ENCODE peak calls at places on chromosomes 12 and 14, in eight cellular contexts. W is stomach, A is AG10803, O is spleen, V is body of pancreas, B is left lung, L is fibroblast of lung, I is mucosa of descending colon. E is an unnamed sample.

GRCh38 chr12:13981296-13981962 is at the start of gene GRIN2B:
- DNase-seq in A (no peak), O (no peak), V (peak), B (no peak), W (no peak), L (no peak), I (no peak), E (no peak)

GRCh38 chr14:86641310-86641709 is 1111.4 kb downstream of the FLRT2 start:
- DNase-seq in V (no peak), W (no peak), I (no peak), A (no peak), O (no peak), L (no peak), B (no peak), E (no peak)

GRCh38 chr12:105107176-105107496 is 395 bp upstream of the WASHC4 start:
- DNase-seq in V (no peak), I (no peak), O (no peak), A (peak), W (no peak), L (peak), B (no peak), E (peak)

GRCh38 chr14:69713127-69713800 is 53.7 kb upstream of the SRSF5 start:
- DNase-seq in I (peak), A (no peak), B (no peak), W (peak), O (no peak), V (peak), L (no peak), E (no peak)

GRCh38 chr12:70736775-70737174 is 99.5 kb upstream of the PTPRB start:
- DNase-seq in V (no peak), A (no peak), L (no peak), B (no peak), W (no peak), O (no peak), I (peak), E (no peak)

GRCh38 chr14:92985521-92985920 is 62.6 kb downstream of the CHGA start:
- DNase-seq in I (peak), A (no peak), W (no peak), O (peak), V (no peak), B (no peak), L (no peak), E (no peak)

GRCh38 chr12:113805201-113805600 is 160.9 kb downstream of the RBM19 start:
- DNase-seq in I (no peak), W (no peak), V (no peak), O (peak), L (no peak), B (no peak), A (no peak), E (no peak)

GRCh38 chr14:22558221-22558913 is 30.7 kb downstream of the DAD1 start:
- DNase-seq in W (no peak), L (no peak), V (peak), B (no peak), I (peak), A (no peak), O (peak), E (no peak)

GRCh38 chr12:75529826-75530225 is 18.4 kb upstream of the KRR1 start:
- DNase-seq in B (no peak), W (no peak), I (no peak), L (no peak), O (no peak), V (no peak), A (no peak), E (no peak)

GRCh38 chr14:89920041-89920440 is 34.5 kb downstream of the EFCAB11 start:
- DNase-seq in V (no peak), A (no peak), B (no peak), W (no peak), L (peak), I (no peak), O (no peak), E (peak)

GRCh38 chr12:94174576-94174975 is 26.2 kb downstream of the PLXNC1 start:
- DNase-seq in L (no peak), I (no peak), O (peak), A (no peak), V (no peak), W (no peak), B (peak), E (no peak)

GRCh38 chr12:66965613-66966012 is 286.7 kb upstream of the GRIP1 start:
- DNase-seq in A (no peak), W (no peak), I (no peak), L (no peak), O (no peak), B (no peak), V (no peak), E (no peak)

GRCh38 chr12:12461281-12461922 is 101.3 kb downstream of the DUSP16 start:
- DNase-seq in L (no peak), W (no peak), A (no peak), O (no peak), B (no peak), I (no peak), V (no peak), E (no peak)

GRCh38 chr14:26594148-26594547 is 3.7 kb downstream of the NOVA1 start:
- DNase-seq in V (no peak), A (no peak), I (no peak), O (no peak), W (no peak), B (no peak), L (peak), E (peak)

GRCh38 chr14:94110552-94111181 is at the start of gene IFI27:
- DNase-seq in W (peak), L (peak), A (peak), I (peak), O (no peak), V (peak), B (no peak), E (peak)

GRCh38 chr14:48622980-48623379 is 947.6 kb upstream of the MDGA2 start:
- DNase-seq in L (no peak), I (no peak), W (no peak), A (no peak), O (no peak), V (no peak), B (no peak), E (no peak)

GRCh38 chr12:60844875-60845274 is 1249.0 kb downstream of the SLC16A7 start:
- DNase-seq in I (no peak), B (no peak), A (no peak), V (no peak), O (no peak), W (no peak), L (no peak), E (no peak)

GRCh38 chr12:71219224-71219623 is 61.4 kb upstream of the TSPAN8 start:
- DNase-seq in I (no peak), W (no peak), L (no peak), O (no peak), V (no peak), B (no peak), A (no peak), E (no peak)

GRCh38 chr14:93952829-93953228 is 23.5 kb downstream of the ASB2 start:
- DNase-seq in O (no peak), A (no peak), B (no peak), V (no peak), L (no peak), W (no peak), I (no peak), E (no peak)

GRCh38 chr12:49069507-49070346 is at the start of gene RHEBL1:
- DNase-seq in A (peak), I (peak), O (peak), W (peak), L (peak), B (peak), V (peak), E (peak)

GRCh38 chr12:18462437-18462836 is 201.1 kb downstream of the PIK3C2G start:
- DNase-seq in W (no peak), B (no peak), V (no peak), A (peak), L (peak), I (no peak), O (no peak), E (peak)

GRCh38 chr12:54750-55535 is 11.6 kb upstream of the IQSEC3 start:
- DNase-seq in A (no peak), V (no peak), B (no peak), O (peak), W (no peak), I (no peak), L (no peak), E (no peak)

GRCh38 chr12:5912437-5913334 is 32.4 kb downstream of the ANO2 start:
- DNase-seq in V (no peak), I (no peak), W (no peak), B (no peak), O (no peak), L (no peak), A (no peak), E (no peak)

GRCh38 chr14:62213516-62213915 is 451.3 kb downstream of the SNAPC1 start:
- DNase-seq in A (no peak), O (no peak), V (no peak), I (no peak), L (peak), W (no peak), B (no peak), E (peak)

GRCh38 chr14:76394569-76394968 is 18.6 kb downstream of the ESRRB start:
- DNase-seq in O (no peak), A (no peak), V (no peak), L (no peak), I (no peak), W (no peak), B (no peak), E (no peak)

GRCh38 chr14:99562848-99563748 is 40.9 kb downstream of the CCDC85C start:
- DNase-seq in L (peak), B (peak), I (peak), A (peak), V (peak), W (peak), O (no peak), E (peak)

GRCh38 chr12:124356221-124356620 is 61.3 kb downstream of the RFLNA start:
- DNase-seq in L (no peak), A (no peak), I (no peak), W (no peak), B (no peak), O (no peak), V (no peak), E (no peak)

GRCh38 chr14:65359503-65359902 is 53.0 kb upstream of the FUT8 start:
- DNase-seq in A (peak), O (no peak), W (no peak), B (no peak), I (no peak), L (peak), V (no peak), E (peak)

GRCh38 chr14:22691171-22691570 is 47.0 kb upstream of the OR6J1 start:
- DNase-seq in L (peak), B (no peak), W (no peak), O (no peak), I (no peak), V (no peak), A (peak), E (peak)

GRCh38 chr12:14982562-14982961 is 9.7 kb downstream of the PDE6H start:
- DNase-seq in L (peak), A (peak), O (no peak), I (no peak), V (no peak), W (no peak), B (no peak), E (peak)

GRCh38 chr14:60984225-60984624 is 3.2 kb downstream of the SLC38A6 start:
- DNase-seq in B (no peak), V (no peak), L (no peak), I (no peak), W (no peak), A (no peak), O (no peak), E (no peak)

GRCh38 chr14:34496679-34497513 is 34.9 kb upstream of the SPTSSA start:
- DNase-seq in A (peak), O (no peak), B (peak), V (peak), L (peak), I (peak), W (peak), E (peak)

GRCh38 chr12:6774557-6775062 is 2.3 kb downstream of the LAG3 start:
- DNase-seq in V (no peak), B (no peak), O (no peak), A (no peak), L (no peak), W (no peak), I (no peak), E (no peak)

GRCh38 chr14:105061428-105062047 is 3.7 kb downstream of the GPR132 start:
- DNase-seq in W (peak), L (no peak), I (peak), A (no peak), O (peak), B (no peak), V (peak), E (no peak)
- H3K4me3 ChIP-seq in W (peak), L (no peak), I (no peak), A (no peak), O (peak), B (no peak), V (no peak), E (no peak)

GRCh38 chr14:24369907-24370687 is 2.1 kb downstream of the NFATC4 start:
- DNase-seq in A (no peak), I (no peak), V (no peak), W (no peak), O (no peak), L (no peak), B (no peak), E (no peak)

GRCh38 chr14:24368215-24368561 is 204 bp downstream of the NFATC4 start:
- DNase-seq in W (no peak), V (no peak), B (no peak), O (no peak), L (no peak), I (peak), A (no peak), E (no peak)

GRCh38 chr14:24367506-24368214 is at the start of gene NFATC4:
- DNase-seq in V (peak), O (no peak), A (peak), I (peak), B (peak), L (peak), W (peak), E (peak)

GRCh38 chr14:24369463-24369862 is 1.5 kb downstream of the NFATC4 start:
- DNase-seq in I (peak), B (no peak), L (no peak), V (no peak), O (no peak), A (no peak), W (no peak), E (no peak)

GRCh38 chr14:24368562-24369252 is 723 bp downstream of the NFATC4 start:
- DNase-seq in W (no peak), V (peak), B (peak), I (peak), L (peak), O (peak), A (peak), E (peak)
- H3K4me3 ChIP-seq in W (peak), V (no peak), B (peak), I (no peak), L (peak), O (peak), A (peak), E (peak)

GRCh38 chr12:52522346-52523011 is 2.3 kb upstream of the KRT5 start:
- DNase-seq in I (no peak), L (no peak), O (no peak), B (no peak), W (no peak), V (peak), A (peak), E (no peak)
- H3K4me3 ChIP-seq in I (no peak), L (no peak), O (no peak), B (no peak), W (no peak), V (no peak), A (no peak), E (no peak)

GRCh38 chr14:51822499-51822898 is 37.9 kb upstream of the GNG2 start:
- DNase-seq in I (no peak), B (no peak), W (no peak), O (no peak), A (peak), L (peak), V (no peak), E (no peak)
- H3K4me3 ChIP-seq in I (no peak), B (no peak), W (no peak), O (no peak), A (no peak), L (no peak), V (no peak), E (no peak)

GRCh38 chr12:46904406-46905240 is 78.8 kb upstream of the SLC38A4 start:
- DNase-seq in A (peak), V (no peak), L (no peak), W (no peak), O (no peak), I (no peak), B (no peak), E (peak)

GRCh38 chr12:46901464-46902205 is 75.8 kb upstream of the SLC38A4 start:
- DNase-seq in L (no peak), I (no peak), V (no peak), A (no peak), W (no peak), B (no peak), O (no peak), E (no peak)

GRCh38 chr12:46903058-46903457 is 77.3 kb upstream of the SLC38A4 start:
- DNase-seq in W (no peak), B (no peak), L (no peak), I (no peak), V (no peak), O (no peak), A (no peak), E (no peak)

GRCh38 chr12:46898152-46898931 is 72.5 kb upstream of the SLC38A4 start:
- DNase-seq in B (no peak), O (no peak), I (no peak), W (no peak), L (no peak), A (no peak), V (no peak), E (no peak)

DNA sequence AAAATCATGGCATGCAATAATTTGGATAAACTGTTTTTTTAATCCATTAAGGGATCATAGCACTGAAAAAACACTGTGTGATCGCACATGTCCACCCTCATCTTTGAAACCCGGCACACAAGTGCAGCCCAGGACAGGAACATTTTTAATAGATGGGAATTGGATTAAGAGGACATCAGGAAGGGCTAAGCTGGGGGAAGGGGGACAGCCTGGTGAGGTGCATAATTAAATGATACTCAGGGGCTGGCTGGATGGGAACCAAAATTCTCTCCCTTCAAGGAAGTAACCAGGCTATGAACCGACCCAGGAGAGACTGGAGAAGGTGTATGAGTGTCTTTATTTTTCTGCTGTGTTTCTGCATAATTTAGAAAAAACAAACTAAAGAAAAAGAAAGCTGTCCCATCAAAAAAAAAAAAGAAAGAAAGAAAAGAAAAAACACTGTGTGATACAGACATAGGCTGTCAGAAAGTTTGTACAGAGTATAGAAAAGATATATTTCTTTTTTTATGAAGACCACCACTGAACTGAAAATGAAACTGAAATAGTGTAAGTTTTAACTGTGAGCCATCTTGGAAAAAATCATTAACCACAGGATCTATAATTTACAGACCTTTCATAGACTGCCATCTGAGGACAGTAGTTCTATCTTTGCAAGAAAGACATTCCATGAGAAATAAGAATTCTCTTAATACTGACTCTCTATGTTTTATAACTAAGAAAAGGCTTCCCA is 75.1 kb upstream of the SLC38A4 start:
- DNase-seq in O (no peak), V (no peak), W (no peak), L (no peak), B (no peak), I (no peak), A (no peak), E (no peak)
- H3K4me3 ChIP-seq in O (no peak), V (no peak), W (no peak), L (no peak), B (no peak), I (no peak), A (no peak), E (no peak)

GRCh38 chr12:97131220-97131981 is 224.3 kb downstream of the NEDD1 start:
- DNase-seq in I (no peak), O (no peak), L (no peak), W (no peak), V (no peak), A (no peak), B (no peak), E (no peak)
- H3K4me3 ChIP-seq in I (no peak), O (no peak), L (no peak), W (no peak), V (no peak), A (no peak), B (no peak), E (no peak)

GRCh38 chr12:2641761-2642160 is 153.0 kb upstream of the FKBP4 start:
- DNase-seq in L (no peak), I (no peak), V (no peak), W (no peak), O (peak), B (no peak), A (no peak), E (no peak)

GRCh38 chr12:2639020-2639298 is 155.8 kb upstream of the FKBP4 start:
- DNase-seq in A (no peak), W (no peak), B (no peak), O (no peak), L (no peak), V (no peak), I (no peak), E (no peak)

GRCh38 chr12:2640709-2641108 is 154.1 kb upstream of the FKBP4 start:
- DNase-seq in V (peak), L (peak), I (no peak), B (peak), O (peak), A (peak), W (peak), E (peak)

GRCh38 chr12:2641209-2641608 is 153.6 kb upstream of the FKBP4 start:
- DNase-seq in I (no peak), V (no peak), A (peak), O (peak), L (peak), W (no peak), B (no peak), E (peak)

GRCh38 chr12:2640281-2640680 is 154.5 kb upstream of the FKBP4 start:
- DNase-seq in A (peak), W (no peak), V (no peak), I (no peak), O (peak), B (no peak), L (no peak), E (peak)
- H3K4me3 ChIP-seq in A (no peak), W (no peak), V (no peak), I (no peak), O (no peak), B (no peak), L (no peak), E (no peak)

E was measured in fibroblast of the aortic adventitia.